ENCODE peak calls at places on chromosomes 11 and 22, in five cellular contexts. M is Peyer's patch, S is breast epithelium, T is prostate gland, Y is heart left ventricle. N is an unnamed sample.

GRCh38 chr11:127035812-127036211 is 35.2 kb upstream of the KIRREL3 start:
- DNase-seq in M (no peak), Y (no peak), T (no peak), S (no peak), N (no peak)

GRCh38 chr11:96045622-96046456 is 121.9 kb upstream of the MTMR2 start:
- DNase-seq in M (no peak), Y (peak; percentile 44), T (peak; percentile 54), S (peak; percentile 83), N (no peak)

GRCh38 chr11:15920856-15921629 is 435.3 kb downstream of the SOX6 start:
- DNase-seq in S (no peak), M (no peak), T (no peak), Y (peak; percentile 70), N (no peak)

GRCh38 chr11:132171031-132171430 is 800.6 kb downstream of the NTM start:
- DNase-seq in S (no peak), T (no peak), M (no peak), Y (no peak), N (no peak)

GRCh38 chr11:27720277-27720830 is 20.1 kb upstream of the BDNF start:
- DNase-seq in S (no peak), M (no peak), Y (peak; percentile 26), T (no peak), N (no peak)

GRCh38 chr22:25068701-25069100 is 116.2 kb downstream of the KIAA1671 start:
- DNase-seq in Y (no peak), M (peak; percentile 26), T (no peak), S (no peak), N (no peak)

GRCh38 chr11:91170711-91171110 is 947.9 kb upstream of the CHORDC1 start:
- DNase-seq in S (no peak), Y (no peak), T (no peak), M (no peak), N (no peak)

GRCh38 chr11:76048763-76049162 is 157.5 kb downstream of the WNT11 start:
- DNase-seq in M (peak; percentile 20), Y (no peak), S (no peak), T (no peak), N (no peak)

GRCh38 chr22:37390075-37390474 is 37.2 kb downstream of the ELFN2 start:
- DNase-seq in M (no peak), T (no peak), S (no peak), Y (no peak), N (no peak)

GRCh38 chr22:37384691-37385090 is 42.6 kb downstream of the ELFN2 start:
- DNase-seq in T (no peak), M (no peak), S (no peak), Y (no peak), N (no peak)

GRCh38 chr22:37388538-37388937 is 38.7 kb downstream of the ELFN2 start:
- DNase-seq in S (no peak), T (no peak), M (no peak), Y (no peak), N (no peak)

GRCh38 chr22:37386441-37386840 is 40.8 kb downstream of the ELFN2 start:
- DNase-seq in T (no peak), S (no peak), M (no peak), Y (no peak), N (no peak)

GRCh38 chr22:37387793-37388192 is 39.5 kb downstream of the ELFN2 start:
- DNase-seq in Y (no peak), T (no peak), M (no peak), S (no peak), N (no peak)
- H3K27ac ChIP-seq in Y (no peak overlapping the region), T (no peak overlapping the region), M (no peak overlapping the region), S (no peak overlapping the region), N (no peak overlapping the region)

GRCh38 chr22:49535527-49536125 is 292.0 kb downstream of the BRD1 start:
- DNase-seq in Y (no peak), M (no peak), T (no peak), S (no peak), N (no peak)
- H3K27ac ChIP-seq in Y (no peak overlapping the region), M (no peak overlapping the region), T (no peak overlapping the region), S (no peak overlapping the region), N (no peak overlapping the region)

DNA sequence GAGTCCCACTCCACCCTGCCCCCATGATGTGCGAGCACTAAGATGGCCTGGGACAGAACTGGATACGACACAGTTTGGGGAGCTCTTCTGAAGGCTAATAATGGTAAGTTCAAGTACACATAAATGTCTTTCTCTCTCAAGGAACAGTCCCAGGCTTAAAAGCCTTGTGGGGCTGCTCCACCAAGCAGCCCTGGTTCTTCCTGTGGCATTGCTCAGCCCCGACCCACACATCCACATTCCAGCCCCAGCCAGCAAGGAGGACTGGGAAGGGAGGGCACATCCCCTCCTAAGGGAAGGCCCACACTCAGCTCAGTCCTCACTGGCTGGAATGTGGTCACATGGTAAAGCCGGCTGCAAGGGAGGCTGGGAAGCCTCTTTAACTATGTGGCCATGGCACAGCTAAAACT is 13.3 kb upstream of the MB start:
- DNase-seq in Y (no peak), M (no peak), S (no peak), T (no peak), N (no peak)
- H3K27ac ChIP-seq in Y (no peak overlapping the region), M (no peak overlapping the region), S (peak overlapping the region; percentile 77), T (no peak overlapping the region), N (no peak overlapping the region)

DNA sequence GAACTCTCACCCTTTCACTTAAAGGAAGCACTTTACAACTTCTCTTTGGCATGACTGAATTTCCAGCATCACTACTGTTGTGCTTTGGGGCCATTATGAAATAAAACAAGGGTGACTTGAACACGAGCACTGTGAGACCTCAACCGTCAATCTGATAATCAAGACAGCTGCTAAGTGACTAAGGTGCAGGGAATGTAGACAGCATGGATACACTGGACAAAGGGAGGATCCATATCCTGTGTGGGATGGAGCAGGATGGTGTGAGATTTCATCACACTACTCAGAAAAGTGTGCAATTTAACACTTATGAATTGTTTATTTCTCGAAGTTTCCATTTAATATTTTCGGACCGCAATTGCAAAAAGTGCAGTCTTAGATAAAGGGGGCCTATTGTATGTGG is 16.1 kb upstream of the EXPH5 start:
- DNase-seq in Y (no peak), T (no peak), S (no peak), M (no peak), N (no peak)
- H3K27ac ChIP-seq in Y (no peak overlapping the region), T (no peak overlapping the region), S (no peak overlapping the region), M (no peak overlapping the region), N (no peak overlapping the region)

DNA sequence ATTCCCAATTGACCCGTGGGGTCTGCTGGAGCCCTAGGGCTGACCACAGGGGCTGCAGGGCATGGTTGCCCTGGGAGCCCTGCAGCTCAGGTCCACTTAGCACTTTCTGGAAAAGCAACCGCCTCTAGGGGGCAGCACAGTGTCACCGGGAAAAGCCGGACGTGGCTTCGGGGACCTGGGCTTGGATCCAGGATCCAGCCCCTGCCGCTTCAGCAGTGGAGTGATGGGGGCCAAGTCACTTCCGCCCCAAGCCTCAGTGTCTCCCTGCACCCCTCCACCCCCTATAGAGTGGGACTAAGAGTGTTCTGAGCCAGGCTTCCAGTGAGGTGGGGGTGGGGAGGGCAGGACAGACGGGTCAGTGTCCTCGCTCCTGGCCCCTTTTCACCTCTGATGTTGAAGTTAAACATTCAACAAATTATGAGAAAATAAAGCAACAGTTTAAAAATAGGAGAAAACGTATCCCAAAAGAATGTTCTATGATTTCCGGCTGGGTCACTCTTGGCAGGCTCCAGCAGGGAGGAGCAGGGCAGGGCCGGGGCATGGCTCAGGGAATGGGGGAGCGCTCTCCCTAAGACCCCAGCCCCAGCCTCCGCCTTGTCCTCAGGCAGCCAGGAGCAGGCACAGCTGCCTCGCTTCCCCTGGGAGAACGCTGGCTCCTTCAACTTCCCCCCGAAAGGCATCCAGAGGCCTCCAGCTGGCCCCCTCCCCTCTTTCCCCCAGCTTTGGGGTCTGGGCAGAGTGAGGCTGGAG is 96.5 kb upstream of the FGF3 start:
- DNase-seq in S (peak; percentile 88), M (peak; percentile 34), Y (peak; percentile 93), T (peak; percentile 66), N (no peak)
- H3K27ac ChIP-seq in S (peak overlapping the region; percentile 84), M (no peak overlapping the region), Y (peak overlapping the region; percentile 73), T (no peak overlapping the region), N (no peak overlapping the region)

GRCh38 chr22:31274017-31274416 is 18.3 kb downstream of the PIK3IP1 start:
- DNase-seq in M (no peak), Y (no peak), T (no peak), S (no peak), N (no peak)

GRCh38 chr22:31271026-31271425 is 21.3 kb downstream of the PIK3IP1 start:
- DNase-seq in T (no peak), M (no peak), Y (no peak), S (no peak), N (no peak)

GRCh38 chr22:31269892-31270574 is 22.3 kb downstream of the PIK3IP1 start:
- DNase-seq in S (no peak), Y (no peak), M (no peak), T (peak; percentile 39), N (no peak)

GRCh38 chr22:31272522-31273446 is 19.5 kb downstream of the PIK3IP1 start:
- DNase-seq in Y (no peak), T (peak; percentile 58), M (peak; percentile 61), S (no peak), N (peak; percentile 9)

DNA sequence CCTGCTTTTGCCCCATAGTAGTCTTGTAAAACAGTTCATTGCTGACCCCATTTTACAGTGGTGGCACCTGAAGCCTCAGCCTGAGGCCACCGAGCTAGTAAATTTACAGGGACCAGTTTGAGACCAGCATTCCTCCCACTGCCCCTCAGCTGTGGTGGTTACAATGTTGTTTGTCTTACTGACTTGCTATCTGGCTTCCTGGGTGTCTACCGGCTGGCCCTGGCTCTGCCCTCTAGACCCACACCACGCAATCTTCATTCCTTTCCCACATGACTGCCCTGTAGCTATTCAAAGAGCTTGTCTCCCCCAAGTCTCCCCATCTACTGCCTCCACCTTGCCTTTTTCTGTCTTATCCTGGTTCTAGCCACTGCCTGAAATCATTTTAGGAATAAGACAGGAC is 20.8 kb downstream of the PIK3IP1 start:
- DNase-seq in M (no peak), Y (no peak), T (no peak), S (no peak), N (no peak)
- H3K27ac ChIP-seq in M (no peak overlapping the region), Y (no peak overlapping the region), T (no peak overlapping the region), S (peak overlapping the region; percentile 62), N (no peak overlapping the region)